ENCODE peak calls at places on chromosomes 3 and 15, in six cellular contexts. One of them, this sample, is unnamed.

GRCh38 chr3:136929984-136930671 is 27.7 kb upstream of the IL20RB start:
- DNase-seq in neural crest cell: no peak
- DNase-seq in keratinocyte: no peak
- DNase-seq in brain microvascular endothelial cell: no peak
- DNase-seq in tibial nerve: peak; percentile 75
- DNase-seq in ascending aorta: no peak
- DNase-seq in this sample: no peak

GRCh38 chr15:67901922-67902321 is 62.1 kb upstream of the RNU6-1 start:
- DNase-seq in brain microvascular endothelial cell: no peak
- DNase-seq in ascending aorta: no peak
- DNase-seq in keratinocyte: no peak
- DNase-seq in neural crest cell: no peak
- DNase-seq in tibial nerve: no peak
- DNase-seq in this sample: no peak

GRCh38 chr3:192851821-192852352 is 65.8 kb downstream of the MB21D2 start:
- DNase-seq in brain microvascular endothelial cell: peak; percentile 33
- DNase-seq in keratinocyte: peak; percentile 59
- DNase-seq in tibial nerve: peak; percentile 33
- DNase-seq in neural crest cell: no peak
- DNase-seq in ascending aorta: peak; percentile 15
- DNase-seq in this sample: no peak

GRCh38 chr3:64924961-64925360 is 237.2 kb upstream of the ADAMTS9 start:
- DNase-seq in neural crest cell: no peak
- DNase-seq in ascending aorta: no peak
- DNase-seq in tibial nerve: no peak
- DNase-seq in keratinocyte: no peak
- DNase-seq in brain microvascular endothelial cell: no peak
- DNase-seq in this sample: no peak

GRCh38 chr3:149494759-149495580 is 20.5 kb downstream of the TM4SF4 start:
- DNase-seq in tibial nerve: no peak
- DNase-seq in brain microvascular endothelial cell: peak; percentile 74
- DNase-seq in neural crest cell: no peak
- DNase-seq in keratinocyte: peak; percentile 44
- DNase-seq in ascending aorta: no peak
- DNase-seq in this sample: no peak

GRCh38 chr3:72127843-72128242 is 342.9 kb upstream of the PROK2 start:
- DNase-seq in tibial nerve: no peak
- DNase-seq in neural crest cell: no peak
- DNase-seq in brain microvascular endothelial cell: peak; percentile 16
- DNase-seq in keratinocyte: no peak
- DNase-seq in ascending aorta: no peak
- DNase-seq in this sample: no peak

GRCh38 chr15:78618064-78618463 is 2.7 kb downstream of the CHRNA3 start:
- DNase-seq in brain microvascular endothelial cell: no peak
- DNase-seq in ascending aorta: no peak
- DNase-seq in keratinocyte: no peak
- DNase-seq in tibial nerve: no peak
- DNase-seq in neural crest cell: no peak
- DNase-seq in this sample: no peak

GRCh38 chr3:134808835-134809234 is 13.8 kb downstream of the EPHB1 start:
- DNase-seq in neural crest cell: no peak
- DNase-seq in ascending aorta: no peak
- DNase-seq in tibial nerve: no peak
- DNase-seq in brain microvascular endothelial cell: no peak
- DNase-seq in keratinocyte: no peak
- DNase-seq in this sample: no peak

GRCh38 chr15:74863239-74864056 is 9.7 kb downstream of the SCAMP2 start:
- DNase-seq in keratinocyte: no peak
- DNase-seq in ascending aorta: no peak
- DNase-seq in brain microvascular endothelial cell: no peak
- DNase-seq in neural crest cell: no peak
- DNase-seq in tibial nerve: no peak
- DNase-seq in this sample: no peak

GRCh38 chr3:133269393-133269792 is 130.5 kb upstream of the BFSP2 start:
- DNase-seq in ascending aorta: no peak
- DNase-seq in brain microvascular endothelial cell: no peak
- DNase-seq in keratinocyte: no peak
- DNase-seq in tibial nerve: no peak
- DNase-seq in neural crest cell: no peak
- DNase-seq in this sample: no peak

GRCh38 chr3:33377931-33378330 is 62.3 kb downstream of the UBP1 start:
- DNase-seq in ascending aorta: no peak
- DNase-seq in neural crest cell: no peak
- DNase-seq in tibial nerve: no peak
- DNase-seq in brain microvascular endothelial cell: peak; percentile 59
- DNase-seq in keratinocyte: no peak
- DNase-seq in this sample: no peak

DNA sequence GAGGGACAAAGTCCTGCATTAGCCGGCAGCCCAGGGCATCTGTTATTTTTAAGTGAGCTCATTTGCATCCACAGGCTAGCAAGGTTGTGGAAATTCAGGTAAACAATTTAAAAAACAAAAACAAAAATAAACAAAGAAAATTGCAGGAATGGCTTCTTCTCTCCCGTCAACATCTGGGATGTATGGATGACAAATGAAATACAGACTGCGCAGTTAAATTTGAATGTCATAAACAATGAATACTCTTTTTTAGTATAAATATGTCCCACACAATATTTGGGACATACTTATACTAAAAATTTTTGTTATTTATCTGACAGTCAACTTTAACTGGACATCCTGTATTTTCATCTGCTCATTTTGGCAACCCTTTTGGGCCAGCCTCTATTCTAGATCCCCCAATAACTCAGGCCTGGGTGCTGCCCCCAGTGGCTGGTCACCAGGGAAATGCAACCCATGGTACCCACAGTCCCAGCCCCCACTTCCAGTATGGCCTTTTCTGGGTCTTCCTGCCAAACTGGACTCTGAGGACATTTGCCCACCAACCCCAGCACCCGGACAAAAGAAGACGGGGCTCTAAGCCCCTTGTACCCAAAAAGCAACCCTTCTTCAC is 12.7 kb downstream of the GRM2 start:
- DNase-seq in neural crest cell: no peak
- DNase-seq in tibial nerve: no peak
- DNase-seq in brain microvascular endothelial cell: no peak
- DNase-seq in ascending aorta: no peak
- DNase-seq in keratinocyte: no peak
- DNase-seq in this sample: no peak
- TF ChIP-seq CTCF in neural crest cell: peak; percentile 11
- TF ChIP-seq CTCF in tibial nerve: no peak
- TF ChIP-seq CTCF in brain microvascular endothelial cell: peak; percentile 46
- TF ChIP-seq CTCF in ascending aorta: no peak
- TF ChIP-seq CTCF in keratinocyte: peak; percentile 9
- TF ChIP-seq CTCF in this sample: no peak

GRCh38 chr15:89141885-89142284 is 53.6 kb downstream of the ABHD2 start:
- DNase-seq in tibial nerve: no peak
- DNase-seq in ascending aorta: no peak
- DNase-seq in brain microvascular endothelial cell: peak; percentile 63
- DNase-seq in neural crest cell: no peak
- DNase-seq in keratinocyte: no peak
- DNase-seq in this sample: no peak

GRCh38 chr15:89137926-89138325 is 49.7 kb downstream of the ABHD2 start:
- DNase-seq in neural crest cell: no peak
- DNase-seq in tibial nerve: no peak
- DNase-seq in ascending aorta: no peak
- DNase-seq in keratinocyte: no peak
- DNase-seq in brain microvascular endothelial cell: no peak
- DNase-seq in this sample: no peak

GRCh38 chr15:89138999-89139612 is 50.9 kb downstream of the ABHD2 start:
- DNase-seq in ascending aorta: no peak
- DNase-seq in keratinocyte: no peak
- DNase-seq in brain microvascular endothelial cell: peak; percentile 42
- DNase-seq in neural crest cell: no peak
- DNase-seq in tibial nerve: no peak
- DNase-seq in this sample: no peak

GRCh38 chr15:89140595-89140994 is 52.3 kb downstream of the ABHD2 start:
- DNase-seq in brain microvascular endothelial cell: no peak
- DNase-seq in neural crest cell: no peak
- DNase-seq in ascending aorta: no peak
- DNase-seq in tibial nerve: no peak
- DNase-seq in keratinocyte: no peak
- DNase-seq in this sample: no peak

DNA sequence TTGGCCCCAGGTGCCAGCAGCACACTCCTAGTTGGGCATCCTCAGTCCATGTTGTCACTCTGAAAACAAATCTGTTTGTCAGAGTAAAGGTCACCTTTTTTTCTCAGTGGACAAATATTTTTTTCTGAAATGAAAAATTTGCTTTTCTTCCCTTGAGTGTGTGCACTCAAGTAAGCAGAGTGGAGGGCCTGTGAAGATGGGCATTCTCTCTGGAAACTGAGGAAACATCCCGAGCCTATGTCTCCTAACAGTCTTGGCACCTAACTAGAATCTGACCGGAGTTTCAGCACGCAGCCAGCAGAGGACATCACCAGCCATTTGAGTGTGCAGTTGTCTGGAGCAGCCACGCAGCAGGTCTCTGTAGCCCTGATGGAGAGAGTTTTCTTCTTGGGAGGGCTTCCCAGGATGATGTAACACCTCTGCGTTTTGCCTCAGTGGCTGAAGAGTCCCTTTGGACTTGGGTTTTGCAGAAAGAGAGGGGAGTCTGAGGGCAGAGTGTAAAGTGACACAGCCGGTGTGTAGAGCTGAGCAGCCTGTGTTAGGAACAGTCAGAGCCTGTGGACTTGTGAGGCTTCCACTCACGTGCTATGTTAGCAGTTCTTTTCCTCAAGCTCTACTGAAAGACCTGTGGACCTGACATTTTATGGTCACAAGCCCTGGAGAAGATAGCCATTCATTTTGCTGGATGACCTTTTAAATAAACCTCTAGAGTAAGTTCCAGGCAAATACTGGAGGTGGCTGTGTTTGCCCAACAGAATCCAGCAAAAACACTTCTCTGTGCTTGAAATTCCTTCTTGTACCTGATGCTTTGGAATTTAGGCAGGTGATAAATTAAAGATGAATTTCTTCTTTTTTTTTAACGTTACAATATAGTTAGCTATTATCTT is 51.6 kb downstream of the ABHD2 start:
- DNase-seq in tibial nerve: peak; percentile 41
- DNase-seq in neural crest cell: no peak
- DNase-seq in brain microvascular endothelial cell: peak; percentile 43
- DNase-seq in ascending aorta: no peak
- DNase-seq in keratinocyte: no peak
- DNase-seq in this sample: no peak
- TF ChIP-seq CTCF in tibial nerve: no peak
- TF ChIP-seq CTCF in neural crest cell: peak; percentile 13
- TF ChIP-seq CTCF in brain microvascular endothelial cell: peak; percentile 46
- TF ChIP-seq CTCF in ascending aorta: peak; percentile 9
- TF ChIP-seq CTCF in keratinocyte: peak; percentile 26
- TF ChIP-seq CTCF in this sample: no peak

GRCh38 chr15:59377940-59378339 is 5.3 kb upstream of the MYO1E start:
- DNase-seq in brain microvascular endothelial cell: no peak
- DNase-seq in neural crest cell: no peak
- DNase-seq in keratinocyte: no peak
- DNase-seq in ascending aorta: no peak
- DNase-seq in tibial nerve: no peak
- DNase-seq in this sample: no peak

GRCh38 chr15:59378855-59379254 is 6.2 kb upstream of the MYO1E start:
- DNase-seq in keratinocyte: no peak
- DNase-seq in brain microvascular endothelial cell: no peak
- DNase-seq in tibial nerve: no peak
- DNase-seq in ascending aorta: no peak
- DNase-seq in neural crest cell: no peak
- DNase-seq in this sample: no peak

GRCh38 chr15:59379524-59379923 is 6.9 kb upstream of the MYO1E start:
- DNase-seq in neural crest cell: no peak
- DNase-seq in brain microvascular endothelial cell: no peak
- DNase-seq in keratinocyte: no peak
- DNase-seq in tibial nerve: no peak
- DNase-seq in ascending aorta: no peak
- DNase-seq in this sample: no peak

GRCh38 chr15:59373215-59373614 is 544 bp upstream of the MYO1E start:
- DNase-seq in brain microvascular endothelial cell: no peak
- DNase-seq in neural crest cell: no peak
- DNase-seq in tibial nerve: no peak
- DNase-seq in ascending aorta: no peak
- DNase-seq in keratinocyte: no peak
- DNase-seq in this sample: no peak

DNA sequence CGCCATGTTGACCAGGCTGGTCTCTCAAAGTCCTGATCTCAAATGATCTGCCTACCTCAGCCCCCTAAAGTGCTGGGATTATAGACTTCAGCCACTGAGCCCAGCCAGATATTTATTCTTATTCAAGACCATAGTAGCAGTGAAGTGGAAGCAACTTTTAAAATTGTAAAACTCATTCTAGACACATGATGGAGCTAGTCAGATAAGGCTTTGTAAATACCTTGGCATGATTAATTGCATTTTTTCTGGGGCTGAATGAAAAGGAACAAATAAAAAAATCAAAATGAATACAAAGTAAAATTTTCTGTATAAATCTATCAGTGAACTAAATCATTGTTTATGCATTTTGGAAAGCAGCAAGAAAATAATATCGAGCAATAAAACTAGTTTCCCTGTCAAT is 4.1 kb upstream of the MYO1E start:
- DNase-seq in tibial nerve: no peak
- DNase-seq in brain microvascular endothelial cell: no peak
- DNase-seq in neural crest cell: no peak
- DNase-seq in keratinocyte: no peak
- DNase-seq in ascending aorta: no peak
- DNase-seq in this sample: no peak
- TF ChIP-seq CTCF in tibial nerve: no peak
- TF ChIP-seq CTCF in brain microvascular endothelial cell: no peak
- TF ChIP-seq CTCF in neural crest cell: no peak
- TF ChIP-seq CTCF in keratinocyte: no peak
- TF ChIP-seq CTCF in ascending aorta: no peak
- TF ChIP-seq CTCF in this sample: no peak

GRCh38 chr15:57747206-57747605 is 40.7 kb downstream of the POLR2M start:
- DNase-seq in ascending aorta: no peak
- DNase-seq in neural crest cell: no peak
- DNase-seq in tibial nerve: peak; percentile 44
- DNase-seq in brain microvascular endothelial cell: no peak
- DNase-seq in keratinocyte: no peak
- DNase-seq in this sample: no peak

GRCh38 chr15:57746752-57747151 is 40.2 kb downstream of the POLR2M start:
- DNase-seq in ascending aorta: no peak
- DNase-seq in brain microvascular endothelial cell: no peak
- DNase-seq in neural crest cell: no peak
- DNase-seq in tibial nerve: no peak
- DNase-seq in keratinocyte: no peak
- DNase-seq in this sample: no peak

GRCh38 chr15:57751177-57751800 is 44.8 kb downstream of the POLR2M start:
- DNase-seq in brain microvascular endothelial cell: peak; percentile 37
- DNase-seq in neural crest cell: no peak
- DNase-seq in keratinocyte: no peak
- DNase-seq in tibial nerve: no peak
- DNase-seq in ascending aorta: no peak
- DNase-seq in this sample: no peak

GRCh38 chr15:57752840-57753239 is 46.3 kb downstream of the POLR2M start:
- DNase-seq in brain microvascular endothelial cell: no peak
- DNase-seq in keratinocyte: no peak
- DNase-seq in neural crest cell: no peak
- DNase-seq in tibial nerve: no peak
- DNase-seq in ascending aorta: no peak
- DNase-seq in this sample: no peak

DNA sequence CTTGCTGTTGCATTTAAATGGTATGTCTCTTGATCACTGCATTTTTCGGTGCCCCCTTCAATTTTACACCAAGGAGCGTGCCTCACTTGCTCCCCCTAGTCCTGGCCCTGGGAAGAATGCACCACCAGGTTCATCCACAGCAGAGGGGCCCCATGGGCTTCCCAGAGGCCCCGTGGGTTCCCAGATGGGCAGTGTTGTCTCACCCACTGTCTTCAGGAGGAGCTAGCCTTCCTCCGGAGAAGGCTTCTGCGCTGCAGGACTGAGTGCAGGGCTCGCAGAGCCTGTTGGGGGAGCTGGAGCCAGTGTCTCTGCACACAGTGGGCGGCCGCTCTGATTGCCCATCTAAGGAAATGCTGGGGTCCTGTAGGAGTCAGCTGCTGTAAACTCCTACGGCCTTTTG is 45.9 kb downstream of the POLR2M start:
- DNase-seq in tibial nerve: no peak
- DNase-seq in keratinocyte: no peak
- DNase-seq in ascending aorta: no peak
- DNase-seq in neural crest cell: no peak
- DNase-seq in brain microvascular endothelial cell: peak; percentile 10
- DNase-seq in this sample: no peak
- TF ChIP-seq CTCF in tibial nerve: no peak
- TF ChIP-seq CTCF in keratinocyte: peak; percentile 29
- TF ChIP-seq CTCF in ascending aorta: no peak
- TF ChIP-seq CTCF in neural crest cell: no peak
- TF ChIP-seq CTCF in brain microvascular endothelial cell: peak; percentile 49
- TF ChIP-seq CTCF in this sample: no peak